ENCODE peak calls at places on chromosomes 7 and 10, in seven cellular contexts. Y is activated naive CD4-positive, alpha-beta T cell treated with anti-CD3 and anti-CD28 coated beads, Interleukin-2, amount 10 ng/mL, durations not matched to agents 7 days and 5 days; R is ELR; F is upper lobe of right lung; O is naive thymus-derived CD8-positive, alpha-beta T cell; P is NCI-H2081; C is stimulated activated CD4-positive, alpha-beta T cell treated with anti-CD3 and anti-CD28 coated beads, Interleukin-2, amount 100 ng/mL, for 48 hours. N is an unnamed sample.

GRCh38 chr10:107280293-107280692 is 115.8 kb upstream of the SORCS1 start:
- DNase-seq in Y (no peak), R (no peak), F (no peak), O (no peak), P (no peak), C (no peak), N (no peak)

GRCh38 chr7:21141476-21141875 is 286.4 kb upstream of the SP4 start:
- DNase-seq in Y (no peak), R (no peak), F (no peak), O (no peak), P (no peak), C (no peak), N (no peak)

GRCh38 chr7:104160375-104160774 is 47.4 kb downstream of the ORC5 start:
- DNase-seq in Y (no peak), R (peak), F (no peak), O (no peak), P (no peak), C (no peak), N (peak)

GRCh38 chr10:128125416-128125943 is 743 bp downstream of the MKI67 start:
- DNase-seq in Y (peak), R (peak), F (no peak), O (no peak), P (no peak), C (peak), N (no peak)

GRCh38 chr7:126499481-126499880 is 753.3 kb downstream of the GRM8 start:
- DNase-seq in Y (no peak), R (no peak), F (no peak), O (no peak), P (no peak), C (no peak), N (no peak)

GRCh38 chr7:66110861-66111260 is 3.8 kb upstream of the CRCP start:
- DNase-seq in Y (no peak), R (peak), F (no peak), O (no peak), P (no peak), C (no peak), N (no peak)

GRCh38 chr10:108957681-108958080 is 965.6 kb downstream of the XPNPEP1 start:
- DNase-seq in Y (no peak), R (peak), F (no peak), O (no peak), P (no peak), C (no peak), N (no peak)

GRCh38 chr7:10889266-10889898 is 84.3 kb upstream of the PHF14 start:
- DNase-seq in Y (peak), R (peak), F (no peak), O (no peak), P (peak), C (peak), N (peak)

GRCh38 chr7:110841840-110842579 is 248.9 kb upstream of the LRRN3 start:
- DNase-seq in Y (no peak), R (no peak), F (no peak), O (no peak), P (no peak), C (no peak), N (no peak)

GRCh38 chr10:128540806-128541739 is 414.9 kb upstream of the MKI67 start:
- DNase-seq in Y (no peak), R (no peak), F (no peak), O (no peak), P (no peak), C (no peak), N (no peak)

GRCh38 chr10:132445516-132446194 is 48.7 kb downstream of the PWWP2B start:
- DNase-seq in Y (no peak), R (no peak), F (no peak), O (no peak), P (no peak), C (no peak), N (no peak)

GRCh38 chr7:66296555-66296954 is 91.4 kb downstream of the TPST1 start:
- DNase-seq in Y (no peak), R (no peak), F (no peak), O (no peak), P (no peak), C (no peak), N (no peak)

GRCh38 chr7:139860090-139860773 is 31.2 kb downstream of the TBXAS1 start:
- DNase-seq in Y (no peak), R (no peak), F (peak), O (no peak), P (no peak), C (no peak), N (peak)

GRCh38 chr7:3579638-3580219 is 278.7 kb downstream of the SDK1 start:
- DNase-seq in Y (no peak), R (no peak), F (no peak), O (no peak), P (no peak), C (no peak), N (no peak)

GRCh38 chr7:125567686-125568085 is 638.1 kb upstream of the POT1 start:
- DNase-seq in Y (no peak), R (no peak), F (no peak), O (no peak), P (peak), C (no peak), N (no peak)

GRCh38 chr7:80634505-80634904 is 3.9 kb upstream of the CD36 start:
- DNase-seq in Y (no peak), R (peak), F (no peak), O (no peak), P (no peak), C (no peak), N (peak)

GRCh38 chr10:113045155-113046055 is 95.4 kb downstream of the TCF7L2 start:
- DNase-seq in Y (no peak), R (peak), F (peak), O (no peak), P (no peak), C (no peak), N (no peak)

GRCh38 chr10:3023892-3024291 is 43.5 kb upstream of the PFKP start:
- DNase-seq in Y (no peak), R (no peak), F (no peak), O (no peak), P (no peak), C (no peak), N (no peak)

GRCh38 chr10:114749014-114749413 is 72.6 kb upstream of the FHIP2A start:
- DNase-seq in Y (no peak), R (no peak), F (no peak), O (no peak), P (no peak), C (no peak), N (no peak)

GRCh38 chr10:47031953-47032465 is 120.8 kb downstream of the PTPN20 start:
- DNase-seq in Y (no peak), R (peak), F (peak), O (no peak), P (no peak), C (no peak), N (no peak)

GRCh38 chr10:481636-482035 is 207.8 kb downstream of the DIP2C start:
- DNase-seq in Y (no peak), R (no peak), F (peak), O (no peak), P (no peak), C (no peak), N (no peak)

GRCh38 chr7:138610671-138611170 is 90.4 kb downstream of the SVOPL start:
- DNase-seq in Y (no peak), R (no peak), F (no peak), O (no peak), P (no peak), C (no peak), N (no peak)

N was measured in Kasumi-1.